ENCODE peak calls at places on chromosome 9, in four cellular contexts. One of them, this sample, is unnamed.

GRCh38 chr9:103530934-103531333 is 535.8 kb downstream of the CYLC2 start:
- DNase-seq in gastrocnemius medialis: no peak
- DNase-seq in endothelial cell of umbilical vein: no peak
- DNase-seq in astrocyte: no peak
- DNase-seq in this sample: no peak

GRCh38 chr9:124449381-124450151 is 685 bp upstream of the ADGRD2 start:
- DNase-seq in endothelial cell of umbilical vein: no peak
- DNase-seq in gastrocnemius medialis: no peak
- DNase-seq in astrocyte: no peak
- DNase-seq in this sample: no peak

GRCh38 chr9:13857521-13857920 is 456.4 kb downstream of the NFIB start:
- DNase-seq in astrocyte: peak; percentile 44
- DNase-seq in endothelial cell of umbilical vein: peak; percentile 24
- DNase-seq in gastrocnemius medialis: no peak
- DNase-seq in this sample: no peak

GRCh38 chr9:2241461-2241874 is 226.3 kb downstream of the SMARCA2 start:
- DNase-seq in endothelial cell of umbilical vein: peak; percentile 87
- DNase-seq in gastrocnemius medialis: no peak
- DNase-seq in astrocyte: peak; percentile 97
- DNase-seq in this sample: peak; percentile 31

GRCh38 chr9:4837126-4837767 is 44.5 kb downstream of the RCL1 start:
- DNase-seq in endothelial cell of umbilical vein: no peak
- DNase-seq in gastrocnemius medialis: peak; percentile 25
- DNase-seq in astrocyte: peak; percentile 57
- DNase-seq in this sample: no peak

GRCh38 chr9:63817622-63818518 is 1467.1 kb downstream of the FOXD4L5 start:
- DNase-seq in endothelial cell of umbilical vein: peak; percentile 18
- DNase-seq in gastrocnemius medialis: peak; percentile 34
- DNase-seq in astrocyte: peak; percentile 9
- DNase-seq in this sample: no peak

GRCh38 chr9:128098017-128098935 is 29.3 kb downstream of the PTGES2 start:
- DNase-seq in gastrocnemius medialis: peak; percentile 99
- DNase-seq in astrocyte: peak; percentile 98
- DNase-seq in endothelial cell of umbilical vein: peak; percentile 96
- DNase-seq in this sample: peak; percentile 93

GRCh38 chr9:38172601-38173000 is 103.6 kb upstream of the SHB start:
- DNase-seq in endothelial cell of umbilical vein: no peak
- DNase-seq in gastrocnemius medialis: no peak
- DNase-seq in astrocyte: no peak
- DNase-seq in this sample: no peak

GRCh38 chr9:129239946-129240490 is 62.0 kb upstream of the IER5L start:
- DNase-seq in gastrocnemius medialis: no peak
- DNase-seq in astrocyte: no peak
- DNase-seq in endothelial cell of umbilical vein: no peak
- DNase-seq in this sample: no peak

GRCh38 chr9:89606567-89607311 is 1.9 kb downstream of the GADD45G start:
- DNase-seq in endothelial cell of umbilical vein: peak; percentile 10
- DNase-seq in astrocyte: peak; percentile 44
- DNase-seq in gastrocnemius medialis: peak; percentile 76
- DNase-seq in this sample: no peak

GRCh38 chr9:138022121-138022741 is 144.6 kb downstream of the CACNA1B start:
- DNase-seq in gastrocnemius medialis: no peak
- DNase-seq in endothelial cell of umbilical vein: no peak
- DNase-seq in astrocyte: no peak
- DNase-seq in this sample: no peak

GRCh38 chr9:88567870-88568269 is 32.9 kb downstream of the NXNL2 start:
- DNase-seq in endothelial cell of umbilical vein: no peak
- DNase-seq in gastrocnemius medialis: no peak
- DNase-seq in astrocyte: no peak
- DNase-seq in this sample: no peak

GRCh38 chr9:91775011-91775707 is 174.9 kb downstream of the ROR2 start:
- DNase-seq in gastrocnemius medialis: peak; percentile 35
- DNase-seq in astrocyte: no peak
- DNase-seq in endothelial cell of umbilical vein: peak; percentile 36
- DNase-seq in this sample: no peak

GRCh38 chr9:133950206-133950915 is 41.8 kb downstream of the VAV2 start:
- DNase-seq in endothelial cell of umbilical vein: no peak
- DNase-seq in gastrocnemius medialis: no peak
- DNase-seq in astrocyte: peak; percentile 34
- DNase-seq in this sample: peak; percentile 16

GRCh38 chr9:2159521-2160417 is 144.6 kb downstream of the SMARCA2 start:
- DNase-seq in endothelial cell of umbilical vein: peak; percentile 70
- DNase-seq in gastrocnemius medialis: no peak
- DNase-seq in astrocyte: no peak
- DNase-seq in this sample: no peak

GRCh38 chr9:90854637-90855036 is 53.0 kb downstream of the SYK start:
- DNase-seq in astrocyte: no peak
- DNase-seq in endothelial cell of umbilical vein: no peak
- DNase-seq in gastrocnemius medialis: no peak
- DNase-seq in this sample: no peak

GRCh38 chr9:16637938-16638337 is 232.5 kb downstream of the BNC2 start:
- DNase-seq in endothelial cell of umbilical vein: no peak
- DNase-seq in astrocyte: peak; percentile 52
- DNase-seq in gastrocnemius medialis: no peak
- DNase-seq in this sample: no peak

GRCh38 chr9:89922099-89922498 is 317.3 kb downstream of the GADD45G start:
- DNase-seq in gastrocnemius medialis: no peak
- DNase-seq in astrocyte: no peak
- DNase-seq in endothelial cell of umbilical vein: no peak
- DNase-seq in this sample: no peak

GRCh38 chr9:105280730-105281129 is 36.3 kb downstream of the SLC44A1 start:
- DNase-seq in gastrocnemius medialis: no peak
- DNase-seq in endothelial cell of umbilical vein: no peak
- DNase-seq in astrocyte: peak; percentile 54
- DNase-seq in this sample: no peak

GRCh38 chr9:100856238-100856637 is 172.3 kb upstream of the PLPPR1 start:
- DNase-seq in astrocyte: no peak
- DNase-seq in endothelial cell of umbilical vein: peak; percentile 21
- DNase-seq in gastrocnemius medialis: no peak
- DNase-seq in this sample: no peak

GRCh38 chr9:95037789-95038521 is 279.6 kb downstream of the FANCC start:
- DNase-seq in endothelial cell of umbilical vein: no peak
- DNase-seq in gastrocnemius medialis: no peak
- DNase-seq in astrocyte: no peak
- DNase-seq in this sample: no peak

GRCh38 chr9:123724211-123724831 is 205.6 kb downstream of the DENND1A start:
- DNase-seq in astrocyte: no peak
- DNase-seq in gastrocnemius medialis: no peak
- DNase-seq in endothelial cell of umbilical vein: peak; percentile 37
- DNase-seq in this sample: no peak

GRCh38 chr9:83448606-83449005 is 89.6 kb downstream of the FRMD3 start:
- DNase-seq in gastrocnemius medialis: no peak
- DNase-seq in endothelial cell of umbilical vein: no peak
- DNase-seq in astrocyte: no peak
- DNase-seq in this sample: no peak

GRCh38 chr9:110316255-110316921 is 21.3 kb downstream of the TXNDC8 start:
- DNase-seq in gastrocnemius medialis: no peak
- DNase-seq in endothelial cell of umbilical vein: no peak
- DNase-seq in astrocyte: no peak
- DNase-seq in this sample: no peak

GRCh38 chr9:135282001-135282731 is 194.7 kb downstream of the OLFM1 start:
- DNase-seq in gastrocnemius medialis: peak; percentile 25
- DNase-seq in astrocyte: peak; percentile 8
- DNase-seq in endothelial cell of umbilical vein: no peak
- DNase-seq in this sample: no peak

GRCh38 chr9:75834878-75835277 is 55.6 kb upstream of the PCSK5 start:
- DNase-seq in astrocyte: no peak
- DNase-seq in endothelial cell of umbilical vein: no peak
- DNase-seq in gastrocnemius medialis: no peak
- DNase-seq in this sample: no peak

GRCh38 chr9:91378695-91379127 is 17.0 kb upstream of the AUH start:
- DNase-seq in endothelial cell of umbilical vein: peak; percentile 89
- DNase-seq in astrocyte: peak; percentile 83
- DNase-seq in gastrocnemius medialis: no peak
- DNase-seq in this sample: no peak

GRCh38 chr9:83013867-83014605 is 48.9 kb downstream of the RASEF start:
- DNase-seq in endothelial cell of umbilical vein: no peak
- DNase-seq in astrocyte: peak; percentile 95
- DNase-seq in gastrocnemius medialis: no peak
- DNase-seq in this sample: peak; percentile 33

GRCh38 chr9:35643046-35643445 is 7.7 kb downstream of the SIT1 start:
- DNase-seq in gastrocnemius medialis: no peak
- DNase-seq in endothelial cell of umbilical vein: no peak
- DNase-seq in astrocyte: no peak
- DNase-seq in this sample: no peak

GRCh38 chr9:35649431-35650340 is 1.0 kb downstream of the SIT1 start:
- DNase-seq in gastrocnemius medialis: no peak
- DNase-seq in astrocyte: peak; percentile 8
- DNase-seq in endothelial cell of umbilical vein: no peak
- DNase-seq in this sample: no peak

GRCh38 chr9:35646583-35647265 is 4.0 kb downstream of the SIT1 start:
- DNase-seq in astrocyte: peak; percentile 57
- DNase-seq in endothelial cell of umbilical vein: peak; percentile 91
- DNase-seq in gastrocnemius medialis: peak; percentile 88
- DNase-seq in this sample: peak; percentile 50

GRCh38 chr9:35650341-35651158 is at the start of gene SIT1:
- DNase-seq in astrocyte: no peak
- DNase-seq in endothelial cell of umbilical vein: no peak
- DNase-seq in gastrocnemius medialis: no peak
- DNase-seq in this sample: no peak

GRCh38 chr9:35645736-35646582 is 4.8 kb downstream of the SIT1 start:
- DNase-seq in astrocyte: peak; percentile 8
- DNase-seq in endothelial cell of umbilical vein: no peak
- DNase-seq in gastrocnemius medialis: no peak
- DNase-seq in this sample: no peak
- TF ChIP-seq CTCF in astrocyte: no peak
- TF ChIP-seq CTCF in endothelial cell of umbilical vein: no peak
- TF ChIP-seq CTCF in gastrocnemius medialis: no peak
- TF ChIP-seq CTCF in this sample: no peak

GRCh38 chr9:126723807-126724172 is 81.0 kb upstream of the ZBTB43 start:
- DNase-seq in gastrocnemius medialis: no peak
- DNase-seq in astrocyte: no peak
- DNase-seq in endothelial cell of umbilical vein: no peak
- DNase-seq in this sample: no peak
- H3K4me3 ChIP-seq in gastrocnemius medialis: peak overlapping the region; percentile 57
- H3K4me3 ChIP-seq in astrocyte: no peak overlapping the region
- H3K4me3 ChIP-seq in endothelial cell of umbilical vein: no peak overlapping the region
- H3K4me3 ChIP-seq in this sample: no peak overlapping the region

DNA sequence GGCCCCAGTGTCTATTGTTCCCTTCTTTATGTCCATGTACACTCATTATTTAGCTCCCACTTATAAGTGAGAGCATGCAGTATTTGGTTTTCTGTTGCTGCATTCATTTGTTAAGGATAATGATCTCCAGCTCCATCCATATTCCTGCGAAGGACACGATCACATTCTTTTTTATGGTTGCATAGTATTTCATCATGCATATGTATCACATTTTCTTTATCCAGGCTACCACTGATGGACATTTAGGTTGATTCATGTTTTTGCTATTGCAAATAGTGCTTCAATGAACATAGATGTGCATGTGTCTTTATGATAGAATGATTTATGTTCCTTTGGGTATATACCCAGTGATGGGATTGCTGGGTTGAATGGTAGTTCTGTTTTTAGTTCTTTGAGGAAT is 6.9 kb upstream of the TEX48 start:
- DNase-seq in astrocyte: no peak
- DNase-seq in gastrocnemius medialis: no peak
- DNase-seq in endothelial cell of umbilical vein: no peak
- DNase-seq in this sample: no peak
- TF ChIP-seq CTCF in astrocyte: no peak
- TF ChIP-seq CTCF in gastrocnemius medialis: no peak
- TF ChIP-seq CTCF in endothelial cell of umbilical vein: no peak
- TF ChIP-seq CTCF in this sample: no peak

GRCh38 chr9:121550041-121550440 is 50.4 kb upstream of the GGTA1 start:
- DNase-seq in endothelial cell of umbilical vein: no peak
- DNase-seq in astrocyte: no peak
- DNase-seq in gastrocnemius medialis: no peak
- DNase-seq in this sample: no peak

GRCh38 chr9:121551985-121552753 is 52.5 kb upstream of the GGTA1 start:
- DNase-seq in gastrocnemius medialis: peak; percentile 68
- DNase-seq in astrocyte: no peak
- DNase-seq in endothelial cell of umbilical vein: no peak
- DNase-seq in this sample: no peak

GRCh38 chr9:121556082-121556481 is 56.4 kb upstream of the GGTA1 start:
- DNase-seq in astrocyte: no peak
- DNase-seq in endothelial cell of umbilical vein: no peak
- DNase-seq in gastrocnemius medialis: no peak
- DNase-seq in this sample: no peak

GRCh38 chr9:121545875-121546423 is 46.3 kb upstream of the GGTA1 start:
- DNase-seq in endothelial cell of umbilical vein: peak; percentile 91
- DNase-seq in astrocyte: peak; percentile 79
- DNase-seq in gastrocnemius medialis: peak; percentile 92
- DNase-seq in this sample: peak; percentile 72

DNA sequence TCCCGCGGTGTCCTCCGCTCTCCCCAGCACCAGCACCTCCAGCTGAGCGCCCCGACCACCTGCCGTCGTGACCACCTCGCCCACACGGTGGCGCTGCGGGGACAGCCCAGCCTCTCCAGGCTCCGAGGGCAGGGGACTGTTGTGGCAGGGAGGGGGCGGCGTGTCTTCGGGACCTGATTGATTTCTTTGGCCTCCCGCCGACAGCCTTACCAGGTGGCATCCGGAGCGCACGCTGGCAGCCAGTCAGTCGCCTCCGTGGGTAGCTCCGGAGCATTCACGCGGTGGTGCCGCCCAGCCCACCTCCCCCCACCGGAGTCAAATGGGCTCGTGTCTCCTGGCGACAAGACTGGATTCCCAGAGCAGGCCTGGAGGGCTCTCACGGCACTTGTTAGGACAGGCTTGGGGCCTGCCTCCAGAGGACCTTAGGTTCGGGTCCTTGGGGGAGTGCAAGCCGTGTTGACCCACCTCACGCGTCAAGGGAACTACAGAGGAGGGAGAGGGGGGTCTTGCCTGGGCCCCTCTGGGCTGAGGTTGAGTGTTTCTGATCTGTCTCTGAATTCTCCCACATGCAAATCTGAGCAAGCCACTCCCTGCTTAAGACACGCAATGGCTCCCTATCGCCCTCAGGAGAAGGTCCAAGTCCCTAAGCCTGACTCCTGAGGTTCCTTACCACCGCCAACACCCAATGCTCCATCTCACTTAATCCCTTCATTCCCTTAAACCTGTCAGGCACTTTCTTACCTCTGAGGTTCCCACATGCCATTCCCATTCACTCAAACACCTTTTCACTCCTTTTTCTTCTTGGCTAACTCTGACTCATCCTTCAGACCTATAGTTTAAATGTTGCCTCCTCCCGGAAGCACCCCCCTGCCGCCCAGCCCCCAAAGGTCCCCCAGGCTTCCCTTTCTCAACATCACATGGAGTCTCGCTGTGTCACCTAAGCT is 51.2 kb upstream of the GGTA1 start:
- DNase-seq in endothelial cell of umbilical vein: peak; percentile 70
- DNase-seq in astrocyte: no peak
- DNase-seq in gastrocnemius medialis: peak; percentile 87
- DNase-seq in this sample: no peak
- H3K4me3 ChIP-seq in endothelial cell of umbilical vein: no peak overlapping the region
- H3K4me3 ChIP-seq in astrocyte: no peak overlapping the region
- H3K4me3 ChIP-seq in gastrocnemius medialis: peak overlapping the region; percentile 48
- H3K4me3 ChIP-seq in this sample: peak overlapping the region; percentile 31

GRCh38 chr9:31541626-31542025 is 842.8 kb upstream of the ACO1 start:
- DNase-seq in gastrocnemius medialis: no peak
- DNase-seq in astrocyte: no peak
- DNase-seq in endothelial cell of umbilical vein: no peak
- DNase-seq in this sample: no peak

GRCh38 chr9:31542384-31543055 is 841.9 kb upstream of the ACO1 start:
- DNase-seq in astrocyte: peak; percentile 29
- DNase-seq in endothelial cell of umbilical vein: peak; percentile 29
- DNase-seq in gastrocnemius medialis: peak; percentile 41
- DNase-seq in this sample: no peak
- TF ChIP-seq CTCF in astrocyte: peak; percentile 33
- TF ChIP-seq CTCF in endothelial cell of umbilical vein: no peak
- TF ChIP-seq CTCF in gastrocnemius medialis: peak; percentile 48
- TF ChIP-seq CTCF in this sample: no peak

This sample was measured in HFF-Myc.